ENCODE peak calls at places on chromosomes 16 and 17, in four cellular contexts. G is OCI-LY7, H is frontal cortex, M is heart left ventricle. O is an unnamed sample.

GRCh38 chr17:9729034-9729650 is 62.2 kb downstream of the DHRS7C start:
- DNase-seq in G (peak), H (peak), M (no peak), O (no peak)

GRCh38 chr16:86305440-86305839 is 204.9 kb upstream of the FOXF1 start:
- DNase-seq in G (no peak), H (no peak), M (no peak), O (no peak)

GRCh38 chr17:73969956-73970355 is 233.5 kb upstream of the RPL38 start:
- DNase-seq in G (no peak), H (no peak), M (peak), O (no peak)

GRCh38 chr17:40520991-40521453 is 19.6 kb upstream of the TNS4 start:
- DNase-seq in G (no peak), H (no peak), M (no peak), O (no peak)

GRCh38 chr16:29837833-29838232 is 17.6 kb downstream of the MVP start:
- DNase-seq in G (no peak), H (no peak), M (no peak), O (no peak)

GRCh38 chr17:4444782-4445473 is 11.2 kb downstream of the SPNS3 start:
- DNase-seq in G (no peak), H (no peak), M (peak), O (no peak)

GRCh38 chr16:53501216-53501859 is 1.7 kb downstream of the AKTIP start:
- DNase-seq in G (no peak), H (no peak), M (no peak), O (no peak)

GRCh38 chr16:89308391-89309333 is 91.2 kb downstream of the ZNF778 start:
- DNase-seq in G (peak), H (no peak), M (no peak), O (no peak)

GRCh38 chr17:40025991-40026815 is 11.0 kb downstream of the CSF3 start:
- DNase-seq in G (no peak), H (no peak), M (no peak), O (no peak)

GRCh38 chr16:17408955-17409441 is 61.8 kb downstream of the XYLT1 start:
- DNase-seq in G (peak), H (no peak), M (no peak), O (no peak)

GRCh38 chr17:4949321-4950074 is 1.2 kb upstream of the PFN1 start:
- DNase-seq in G (peak), H (peak), M (peak), O (no peak)

GRCh38 chr16:47586121-47586520 is 125.0 kb downstream of the PHKB start:
- DNase-seq in G (no peak), H (no peak), M (no peak), O (no peak)

GRCh38 chr16:54370653-54371052 is 84.1 kb upstream of the IRX3 start:
- DNase-seq in G (no peak), H (no peak), M (no peak), O (no peak)

GRCh38 chr16:70430667-70431536 is 8.0 kb downstream of the ST3GAL2 start:
- DNase-seq in G (peak), H (no peak), M (peak), O (no peak)

GRCh38 chr16:86533076-86533475 is 22.0 kb downstream of the MTHFSD start:
- DNase-seq in G (no peak), H (no peak), M (no peak), O (no peak)

GRCh38 chr17:27072885-27073284 is 221.0 kb upstream of the WSB1 start:
- DNase-seq in G (no peak), H (no peak), M (no peak), O (no peak)

GRCh38 chr17:81731271-81731670 is 19.2 kb downstream of the SLC25A10 start:
- DNase-seq in G (no peak), H (no peak), M (no peak), O (no peak)